ENCODE peak calls at places on chromosomes 3 and 15, in four cellular contexts. O is activated effector memory CD4-positive, alpha-beta T cell treated with Interleukin-2 at 50 U/mL for 16 hours; Q is spleen; K is NCI-H1417. C is an unnamed sample.

GRCh38 chr15:73127302-73127936 is 75.2 kb downstream of the NEO1 start:
- DNase-seq in O (no peak), Q (no peak), K (peak), C (no peak)

GRCh38 chr15:23759964-23760363 is 72.9 kb upstream of the NDN start:
- DNase-seq in O (no peak), Q (no peak), K (no peak), C (no peak)

GRCh38 chr3:14404396-14405119 is 2.2 kb downstream of the SLC6A6 start:
- DNase-seq in O (no peak), Q (no peak), K (no peak), C (no peak)

GRCh38 chr3:45241206-45241605 is 15.1 kb upstream of the TMEM158 start:
- DNase-seq in O (no peak), Q (no peak), K (peak), C (no peak)

GRCh38 chr3:158403013-158403412 is 168.0 kb upstream of the MLF1 start:
- DNase-seq in O (no peak), Q (no peak), K (no peak), C (no peak)

GRCh38 chr15:33021806-33022389 is 172.6 kb downstream of the FMN1 start:
- DNase-seq in O (no peak), Q (no peak), K (peak), C (peak)

GRCh38 chr3:188241072-188241471 is 87.1 kb downstream of the LPP start:
- DNase-seq in O (no peak), Q (no peak), K (no peak), C (no peak)

GRCh38 chr3:116423365-116423764 is 21.9 kb downstream of the LSAMP start:
- DNase-seq in O (no peak), Q (no peak), K (no peak), C (no peak)

GRCh38 chr3:125401402-125401801 is 26.3 kb upstream of the ZNF148 start:
- DNase-seq in O (no peak), Q (no peak), K (no peak), C (no peak)

GRCh38 chr3:4416961-4417360 is 50.1 kb downstream of the SUMF1 start:
- DNase-seq in O (no peak), Q (no peak), K (no peak), C (peak)

GRCh38 chr3:69143605-69144004 is 21.2 kb upstream of the LMOD3 start:
- DNase-seq in O (no peak), Q (no peak), K (no peak), C (no peak)